ENCODE peak calls at places on chromosome 1, in seven cellular contexts. C, J, V, W, F, P and X are unnamed samples.

GRCh38 chr1:2392071-2392442 is 416 bp downstream of the RER1 start:
- DNase-seq in W (peak; percentile 49), V (no peak), J (no peak), C (no peak), F (no peak), P (no peak), X (no peak)

GRCh38 chr1:228868731-228869024 is 133.4 kb downstream of the RHOU start:
- DNase-seq in J (no peak), C (no peak), W (no peak), F (no peak), V (no peak), P (no peak), X (no peak)

GRCh38 chr1:52460686-52461085 is 56.3 kb downstream of the PRPF38A start:
- DNase-seq in F (no peak), C (no peak), V (no peak), P (no peak), J (no peak), W (no peak), X (no peak)

GRCh38 chr1:10962483-10962882 is 50.0 kb upstream of the TARDBP start:
- DNase-seq in W (no peak), P (no peak), F (no peak), C (no peak), J (peak; percentile 33), V (no peak), X (no peak)

GRCh38 chr1:17251699-17252376 is 2.9 kb downstream of the PADI3 start:
- DNase-seq in J (no peak), V (no peak), P (no peak), W (no peak), C (no peak), F (no peak), X (no peak)

GRCh38 chr1:97630281-97630680 is 290.6 kb downstream of the DPYD start:
- DNase-seq in F (no peak), W (peak; percentile 11), P (no peak), J (no peak), V (no peak), C (peak; percentile 39), X (no peak)

GRCh38 chr1:163528710-163529348 is 207.1 kb downstream of the NUF2 start:
- DNase-seq in V (peak; percentile 7), P (no peak), W (peak; percentile 13), C (peak; percentile 46), J (no peak), F (no peak), X (no peak)

GRCh38 chr1:116401646-116402176 is 28.7 kb downstream of the ATP1A1 start:
- DNase-seq in F (no peak), P (no peak), J (no peak), W (no peak), V (no peak), C (no peak), X (no peak)

GRCh38 chr1:66400660-66401059 is 133.3 kb upstream of the SGIP1 start:
- DNase-seq in P (no peak), J (no peak), F (no peak), C (no peak), V (no peak), W (no peak), X (no peak)

GRCh38 chr1:115459161-115459560 is 121.1 kb upstream of the NGF start:
- DNase-seq in W (no peak), J (no peak), V (no peak), F (no peak), C (no peak), P (no peak), X (no peak)

DNA sequence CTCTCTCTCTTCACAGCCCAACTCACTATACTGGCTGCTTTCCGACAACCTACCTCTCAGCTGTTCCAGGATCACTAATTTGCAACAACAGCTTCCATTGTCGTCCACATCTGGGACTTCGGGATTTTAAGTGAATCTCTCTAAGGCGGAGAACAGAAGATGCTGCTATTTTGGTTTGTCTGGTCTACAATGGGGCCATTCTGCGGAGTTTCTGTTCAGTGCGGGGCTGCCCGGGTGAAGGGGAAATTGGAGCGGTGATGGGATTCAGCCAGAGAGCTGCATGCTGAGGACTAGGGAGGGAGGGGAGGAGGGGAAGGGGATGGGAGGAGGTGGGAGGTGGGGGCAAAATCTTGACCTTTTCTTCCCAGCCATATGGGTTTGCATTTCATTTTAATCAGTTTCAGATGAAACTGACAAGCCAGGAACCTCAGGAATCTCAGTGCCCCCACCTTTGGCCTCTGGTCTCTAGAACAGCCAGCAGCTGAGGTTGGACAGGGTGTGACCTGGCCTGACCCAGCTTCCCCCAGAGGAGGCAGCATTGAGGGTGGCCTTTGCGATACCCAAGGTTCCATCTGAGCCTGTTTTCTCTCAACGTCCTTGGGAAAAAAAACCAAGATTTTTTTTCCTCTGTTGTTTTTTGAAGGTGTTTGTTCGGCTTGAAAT is 6.9 kb upstream of the SRP9 start:
- DNase-seq in F (no peak), W (peak; percentile 68), V (no peak), C (peak; percentile 45), P (peak; percentile 58), J (no peak), X (no peak)
- H3K4me1 ChIP-seq in F (peaks cover 17% of the 10 kb centered on the region), W (peaks cover 14% of the 10 kb centered on the region), V (peaks cover 72% of the 10 kb centered on the region), C (peaks cover 22% of the 10 kb centered on the region), P (peaks cover 14% of the 10 kb centered on the region), J (peaks cover 65% of the 10 kb centered on the region), X (peaks cover 50% of the 10 kb centered on the region)

DNA sequence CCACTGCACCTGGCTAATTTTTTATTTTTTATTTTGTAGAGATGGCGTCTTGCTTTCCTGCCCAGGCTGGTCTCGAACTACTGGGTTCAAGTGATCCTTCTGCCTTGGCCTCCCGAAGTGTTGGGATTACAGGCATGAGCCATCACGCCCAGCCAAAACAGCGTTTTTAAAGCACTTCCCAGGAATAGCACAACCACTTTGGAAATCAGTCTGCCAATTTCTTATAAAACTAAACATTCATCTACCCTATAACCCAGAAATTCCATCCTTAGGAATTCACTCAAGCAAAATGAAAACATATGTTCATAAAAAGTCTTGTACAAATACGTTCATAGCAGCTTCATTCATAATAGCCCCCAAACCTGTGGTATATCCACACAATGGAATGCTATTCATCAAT is 36.2 kb downstream of the PHC2 start:
- DNase-seq in W (no peak), J (no peak), P (no peak), C (no peak), V (no peak), F (no peak), X (no peak)
- H3K4me1 ChIP-seq in W (peaks cover 15% of the 10 kb centered on the region), J (peaks cover 79% of the 10 kb centered on the region), P (peaks cover 4% of the 10 kb centered on the region), C (peaks cover 4% of the 10 kb centered on the region), V (peaks cover 78% of the 10 kb centered on the region), F (no peaks in the 10 kb centered on the region), X (peaks cover 33% of the 10 kb centered on the region)

GRCh38 chr1:7967206-7967605 is 5.7 kb downstream of the PARK7 start:
- DNase-seq in V (no peak), P (no peak), C (no peak), J (no peak), F (no peak), W (no peak), X (no peak)

GRCh38 chr1:7961199-7962010 is at the start of gene PARK7:
- DNase-seq in C (peak; percentile 99), J (peak; percentile 100), W (peak; percentile 100), V (peak; percentile 99), P (peak; percentile 99), F (peak; percentile 98), X (peak; percentile 99)

GRCh38 chr1:7962011-7962335 is 462 bp downstream of the PARK7 start:
- DNase-seq in C (no peak), P (no peak), V (no peak), F (no peak), W (no peak), J (no peak), X (no peak)

GRCh38 chr1:7962636-7963377 is 1.3 kb downstream of the PARK7 start:
- DNase-seq in F (no peak), V (no peak), C (no peak), J (no peak), P (no peak), W (no peak), X (no peak)

DNA sequence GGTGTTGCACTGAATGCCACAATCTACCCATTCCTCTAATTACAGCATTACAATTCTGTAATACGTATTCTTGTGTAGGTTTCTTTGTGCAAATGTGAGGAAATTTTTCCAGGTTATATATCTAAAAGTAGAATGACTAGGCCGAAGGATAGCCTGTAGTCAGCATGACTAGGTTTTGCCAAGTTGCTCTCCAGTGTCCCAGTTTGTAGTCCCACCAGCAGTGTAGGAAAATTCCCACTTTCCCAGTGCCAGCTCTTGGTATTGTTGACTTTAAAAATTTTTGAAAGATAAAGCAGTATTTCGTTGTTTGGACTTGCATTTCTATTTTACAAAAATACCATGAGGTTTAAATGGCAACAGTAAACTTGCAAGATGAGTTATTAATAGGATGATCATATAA is 3.0 kb downstream of the PARK7 start:
- DNase-seq in J (no peak), P (no peak), V (no peak), C (no peak), F (no peak), W (no peak), X (no peak)
- H3K4me1 ChIP-seq in J (peaks cover 70% of the 10 kb centered on the region), P (no peaks in the 10 kb centered on the region), V (peaks cover 49% of the 10 kb centered on the region), C (peaks cover 9% of the 10 kb centered on the region), F (peaks cover 22% of the 10 kb centered on the region), W (peaks cover 9% of the 10 kb centered on the region), X (no peaks in the 10 kb centered on the region)

GRCh38 chr1:16015491-16015890 is 2.4 kb downstream of the HSPB7 start:
- DNase-seq in J (peak; percentile 24), F (no peak), V (no peak), P (no peak), C (no peak), W (no peak), X (no peak)
- H3K4me1 ChIP-seq in J (peaks cover 78% of the 10 kb centered on the region), F (peaks cover 21% of the 10 kb centered on the region), V (peaks cover 72% of the 10 kb centered on the region), P (peaks cover 8% of the 10 kb centered on the region), C (peaks cover 70% of the 10 kb centered on the region), W (peaks cover 9% of the 10 kb centered on the region), X (peaks cover 62% of the 10 kb centered on the region)

GRCh38 chr1:108045370-108045950 is 80.5 kb upstream of the VAV3 start:
- DNase-seq in W (no peak), J (no peak), V (no peak), P (no peak), F (no peak), C (peak; percentile 33), X (no peak)

GRCh38 chr1:108046021-108046420 is 81.0 kb upstream of the VAV3 start:
- DNase-seq in F (no peak), P (no peak), J (no peak), W (no peak), C (no peak), V (no peak), X (no peak)

GRCh38 chr1:108048311-108049082 is 83.5 kb upstream of the VAV3 start:
- DNase-seq in P (no peak), C (no peak), W (no peak), V (no peak), J (no peak), F (no peak), X (no peak)

GRCh38 chr1:108049083-108049819 is 84.3 kb upstream of the VAV3 start:
- DNase-seq in C (peak; percentile 27), V (peak; percentile 36), W (peak; percentile 41), J (peak; percentile 41), F (no peak), P (peak; percentile 68), X (no peak)

GRCh38 chr1:108047085-108047484 is 82.1 kb upstream of the VAV3 start:
- DNase-seq in J (no peak), F (no peak), V (no peak), C (no peak), P (no peak), W (no peak), X (no peak)
- H3K4me1 ChIP-seq in J (peaks cover 28% of the 10 kb centered on the region), F (peaks cover 4% of the 10 kb centered on the region), V (peaks cover 34% of the 10 kb centered on the region), C (peaks cover 24% of the 10 kb centered on the region), P (peaks cover 15% of the 10 kb centered on the region), W (peaks cover 25% of the 10 kb centered on the region), X (peaks cover 33% of the 10 kb centered on the region)

DNA sequence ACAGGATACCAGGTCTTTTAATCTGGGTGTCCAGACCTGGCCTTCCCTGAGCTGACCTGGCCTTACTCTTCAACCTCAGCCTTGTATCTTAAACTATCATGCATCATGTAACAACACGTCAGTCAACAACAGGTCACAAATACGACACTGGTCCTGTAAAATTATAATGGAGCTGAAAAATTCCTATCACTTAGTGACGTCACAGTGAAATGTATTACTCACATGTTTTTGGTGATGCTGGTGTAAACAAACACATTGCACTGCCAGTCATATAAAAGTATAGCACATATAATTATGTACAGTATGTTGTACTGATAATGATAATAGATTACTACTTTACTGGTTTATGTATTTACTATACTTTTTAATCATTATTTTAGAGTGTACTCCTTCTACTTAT is 31.5 kb downstream of the ESRRG start:
- DNase-seq in P (no peak), F (no peak), C (no peak), V (no peak), J (no peak), W (no peak), X (no peak)
- H3K4me1 ChIP-seq in P (peaks cover 3% of the 10 kb centered on the region), F (no peaks in the 10 kb centered on the region), C (peaks cover 19% of the 10 kb centered on the region), V (peaks cover 5% of the 10 kb centered on the region), J (peaks cover 18% of the 10 kb centered on the region), W (peaks cover 13% of the 10 kb centered on the region), X (peaks cover 1% of the 10 kb centered on the region)